ENCODE peak calls at places on chromosomes 3 and 15, in ten cellular contexts. One of them, this sample, is unnamed.

GRCh38 chr15:60580068-60580467 is 101.1 kb upstream of the ICE2 start:
- DNase-seq in stomach: no peak
- DNase-seq in prostate gland: no peak
- DNase-seq in A549: no peak
- DNase-seq in tibial nerve: no peak
- DNase-seq in spleen: no peak
- DNase-seq in transverse colon: no peak
- DNase-seq in heart left ventricle: no peak
- DNase-seq in HCT116: no peak
- DNase-seq in lower leg skin: no peak
- DNase-seq in this sample: no peak

GRCh38 chr3:100496711-100497261 is 4.4 kb downstream of the TMEM45A start:
- DNase-seq in transverse colon: no peak
- DNase-seq in tibial nerve: no peak
- DNase-seq in prostate gland: no peak
- DNase-seq in spleen: no peak
- DNase-seq in lower leg skin: no peak
- DNase-seq in HCT116: no peak
- DNase-seq in stomach: no peak
- DNase-seq in A549: no peak
- DNase-seq in heart left ventricle: no peak
- DNase-seq in this sample: no peak

GRCh38 chr3:128145279-128145678 is 8.0 kb upstream of the EEFSEC start:
- DNase-seq in prostate gland: no peak
- DNase-seq in HCT116: no peak
- DNase-seq in stomach: no peak
- DNase-seq in spleen: no peak
- DNase-seq in heart left ventricle: no peak
- DNase-seq in transverse colon: peak
- DNase-seq in lower leg skin: peak
- DNase-seq in A549: no peak
- DNase-seq in tibial nerve: no peak
- DNase-seq in this sample: peak

GRCh38 chr3:127384717-127385539 is 97.1 kb upstream of the PRR20G start:
- DNase-seq in tibial nerve: no peak
- DNase-seq in HCT116: no peak
- DNase-seq in prostate gland: no peak
- DNase-seq in heart left ventricle: peak
- DNase-seq in stomach: peak
- DNase-seq in transverse colon: no peak
- DNase-seq in A549: no peak
- DNase-seq in spleen: peak
- DNase-seq in lower leg skin: no peak
- DNase-seq in this sample: no peak

GRCh38 chr3:42490243-42490642 is 12.2 kb upstream of the VIPR1 start:
- DNase-seq in HCT116: peak
- DNase-seq in lower leg skin: no peak
- DNase-seq in spleen: no peak
- DNase-seq in A549: peak
- DNase-seq in transverse colon: peak
- DNase-seq in heart left ventricle: peak
- DNase-seq in stomach: peak
- DNase-seq in tibial nerve: no peak
- DNase-seq in prostate gland: peak
- DNase-seq in this sample: peak

GRCh38 chr3:54045416-54045815 is 76.9 kb upstream of the CACNA2D3 start:
- DNase-seq in lower leg skin: no peak
- DNase-seq in stomach: no peak
- DNase-seq in heart left ventricle: no peak
- DNase-seq in tibial nerve: no peak
- DNase-seq in transverse colon: no peak
- DNase-seq in spleen: no peak
- DNase-seq in HCT116: no peak
- DNase-seq in prostate gland: no peak
- DNase-seq in A549: no peak
- DNase-seq in this sample: no peak

GRCh38 chr3:13199006-13199776 is 126.0 kb upstream of the IQSEC1 start:
- DNase-seq in heart left ventricle: no peak
- DNase-seq in A549: no peak
- DNase-seq in HCT116: no peak
- DNase-seq in lower leg skin: no peak
- DNase-seq in stomach: no peak
- DNase-seq in spleen: peak
- DNase-seq in transverse colon: no peak
- DNase-seq in tibial nerve: no peak
- DNase-seq in prostate gland: no peak
- DNase-seq in this sample: no peak

GRCh38 chr3:129399895-129400357 is 28.5 kb downstream of the EFCAB12 start:
- DNase-seq in stomach: no peak
- DNase-seq in A549: peak
- DNase-seq in transverse colon: no peak
- DNase-seq in prostate gland: no peak
- DNase-seq in heart left ventricle: no peak
- DNase-seq in lower leg skin: no peak
- DNase-seq in tibial nerve: peak
- DNase-seq in HCT116: peak
- DNase-seq in spleen: no peak
- DNase-seq in this sample: no peak

GRCh38 chr15:101156509-101157159 is 95.2 kb downstream of the CHSY1 start:
- DNase-seq in spleen: peak
- DNase-seq in heart left ventricle: no peak
- DNase-seq in HCT116: no peak
- DNase-seq in prostate gland: no peak
- DNase-seq in transverse colon: peak
- DNase-seq in stomach: no peak
- DNase-seq in A549: no peak
- DNase-seq in tibial nerve: no peak
- DNase-seq in lower leg skin: no peak
- DNase-seq in this sample: no peak

GRCh38 chr15:90151989-90152645 is 49.0 kb upstream of the SEMA4B start:
- DNase-seq in heart left ventricle: no peak
- DNase-seq in A549: no peak
- DNase-seq in stomach: peak
- DNase-seq in lower leg skin: no peak
- DNase-seq in transverse colon: no peak
- DNase-seq in HCT116: no peak
- DNase-seq in spleen: no peak
- DNase-seq in prostate gland: peak
- DNase-seq in tibial nerve: no peak
- DNase-seq in this sample: no peak

GRCh38 chr3:73401616-73402265 is 223.0 kb downstream of the PDZRN3 start:
- DNase-seq in transverse colon: peak
- DNase-seq in tibial nerve: no peak
- DNase-seq in lower leg skin: no peak
- DNase-seq in stomach: no peak
- DNase-seq in HCT116: no peak
- DNase-seq in heart left ventricle: peak
- DNase-seq in spleen: no peak
- DNase-seq in A549: no peak
- DNase-seq in prostate gland: no peak
- DNase-seq in this sample: no peak

GRCh38 chr3:77042892-77043291 is 3.0 kb downstream of the ROBO2 start:
- DNase-seq in tibial nerve: no peak
- DNase-seq in lower leg skin: no peak
- DNase-seq in prostate gland: no peak
- DNase-seq in A549: no peak
- DNase-seq in HCT116: no peak
- DNase-seq in spleen: no peak
- DNase-seq in heart left ventricle: no peak
- DNase-seq in transverse colon: no peak
- DNase-seq in stomach: no peak
- DNase-seq in this sample: no peak
- TF ChIP-seq CTCF in tibial nerve: no peak
- TF ChIP-seq CTCF in lower leg skin: no peak
- TF ChIP-seq CTCF in prostate gland: no peak
- TF ChIP-seq CTCF in A549: no peak
- TF ChIP-seq CTCF in HCT116: no peak
- TF ChIP-seq CTCF in spleen: no peak
- TF ChIP-seq CTCF in heart left ventricle: no peak
- TF ChIP-seq CTCF in transverse colon: no peak
- TF ChIP-seq CTCF in stomach: no peak
- TF ChIP-seq CTCF in this sample: no peak

DNA sequence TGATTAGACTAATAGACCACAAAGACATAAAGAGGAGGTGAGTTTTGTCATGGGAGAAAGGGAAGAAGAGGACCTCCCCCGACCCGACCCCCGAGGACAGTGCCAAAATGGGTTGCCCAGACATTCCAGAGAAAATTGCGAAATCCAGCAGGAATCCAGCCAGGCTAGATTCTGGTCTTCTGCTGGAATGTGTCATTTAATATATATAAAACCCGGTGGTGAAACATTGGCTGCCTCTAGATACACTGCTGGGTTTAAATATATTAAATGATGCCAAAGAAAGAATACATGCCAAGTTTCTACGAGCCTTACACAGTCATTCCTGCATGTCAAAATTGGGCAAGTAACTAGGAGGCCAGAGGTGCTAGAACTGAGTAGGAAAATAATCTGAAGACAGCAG is 45.3 kb upstream of the SPESP1 start:
- DNase-seq in HCT116: no peak
- DNase-seq in spleen: no peak
- DNase-seq in transverse colon: no peak
- DNase-seq in stomach: no peak
- DNase-seq in lower leg skin: no peak
- DNase-seq in A549: no peak
- DNase-seq in heart left ventricle: no peak
- DNase-seq in prostate gland: peak
- DNase-seq in tibial nerve: no peak
- DNase-seq in this sample: no peak
- H3K4me3 ChIP-seq in HCT116: no peak
- H3K4me3 ChIP-seq in spleen: no peak
- H3K4me3 ChIP-seq in transverse colon: no peak
- H3K4me3 ChIP-seq in stomach: no peak
- H3K4me3 ChIP-seq in lower leg skin: no peak
- H3K4me3 ChIP-seq in A549: no peak
- H3K4me3 ChIP-seq in heart left ventricle: no peak
- H3K4me3 ChIP-seq in prostate gland: no peak
- H3K4me3 ChIP-seq in tibial nerve: no peak
- H3K4me3 ChIP-seq in this sample: no peak

GRCh38 chr15:43792761-43793493 is 807 bp downstream of the SERF2 start:
- DNase-seq in tibial nerve: no peak
- DNase-seq in transverse colon: peak
- DNase-seq in spleen: peak
- DNase-seq in prostate gland: no peak
- DNase-seq in HCT116: no peak
- DNase-seq in A549: no peak
- DNase-seq in stomach: no peak
- DNase-seq in heart left ventricle: peak
- DNase-seq in lower leg skin: peak
- DNase-seq in this sample: no peak
- TF ChIP-seq POLR2A in tibial nerve: no peak
- TF ChIP-seq POLR2A in transverse colon: peak
- TF ChIP-seq POLR2A in spleen: no peak
- TF ChIP-seq POLR2A in prostate gland: peak
- TF ChIP-seq POLR2A in HCT116: no peak
- TF ChIP-seq POLR2A in A549: no peak
- TF ChIP-seq POLR2A in stomach: no peak
- TF ChIP-seq POLR2A in heart left ventricle: no peak
- TF ChIP-seq POLR2A in lower leg skin: no peak
- TF ChIP-seq POLR2A in this sample: peak

DNA sequence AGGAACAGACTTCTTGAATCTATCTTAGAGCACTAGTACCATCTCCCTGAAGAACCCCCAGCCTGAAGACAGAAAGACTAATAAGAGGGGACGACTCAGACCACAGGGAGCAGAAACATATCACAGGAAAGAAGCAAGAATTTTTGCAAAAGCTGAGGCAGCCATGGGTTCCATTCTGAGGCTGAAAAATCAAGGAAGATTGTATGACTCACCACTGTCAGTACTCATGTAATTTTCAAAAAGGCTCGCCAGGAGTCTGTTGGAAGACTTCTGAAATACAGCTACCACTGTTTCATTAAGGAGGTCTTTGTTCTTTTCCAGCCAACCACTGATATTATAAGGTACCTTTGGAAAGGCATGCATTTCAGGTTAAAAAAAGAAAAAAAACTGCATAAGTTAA is 47.5 kb downstream of the MYH15 start:
- DNase-seq in heart left ventricle: no peak
- DNase-seq in lower leg skin: no peak
- DNase-seq in prostate gland: no peak
- DNase-seq in spleen: no peak
- DNase-seq in transverse colon: no peak
- DNase-seq in stomach: no peak
- DNase-seq in HCT116: no peak
- DNase-seq in tibial nerve: no peak
- DNase-seq in A549: no peak
- DNase-seq in this sample: no peak
- TF ChIP-seq CTCF in heart left ventricle: no peak
- TF ChIP-seq CTCF in lower leg skin: no peak
- TF ChIP-seq CTCF in prostate gland: no peak
- TF ChIP-seq CTCF in spleen: no peak
- TF ChIP-seq CTCF in transverse colon: no peak
- TF ChIP-seq CTCF in stomach: no peak
- TF ChIP-seq CTCF in HCT116: no peak
- TF ChIP-seq CTCF in tibial nerve: no peak
- TF ChIP-seq CTCF in A549: no peak
- TF ChIP-seq CTCF in this sample: no peak

GRCh38 chr15:57218826-57219576 is 157.3 kb upstream of the CGNL1 start:
- DNase-seq in spleen: no peak
- DNase-seq in stomach: no peak
- DNase-seq in prostate gland: no peak
- DNase-seq in heart left ventricle: no peak
- DNase-seq in A549: peak
- DNase-seq in HCT116: no peak
- DNase-seq in transverse colon: no peak
- DNase-seq in tibial nerve: no peak
- DNase-seq in lower leg skin: no peak
- DNase-seq in this sample: no peak
- H3K4me3 ChIP-seq in spleen: no peak
- H3K4me3 ChIP-seq in stomach: peak
- H3K4me3 ChIP-seq in prostate gland: no peak
- H3K4me3 ChIP-seq in heart left ventricle: no peak
- H3K4me3 ChIP-seq in A549: no peak
- H3K4me3 ChIP-seq in HCT116: no peak
- H3K4me3 ChIP-seq in transverse colon: no peak
- H3K4me3 ChIP-seq in tibial nerve: peak
- H3K4me3 ChIP-seq in lower leg skin: no peak
- H3K4me3 ChIP-seq in this sample: no peak

GRCh38 chr15:66883322-66883911 is 181.4 kb downstream of the SMAD6 start:
- DNase-seq in transverse colon: peak
- DNase-seq in spleen: no peak
- DNase-seq in A549: peak
- DNase-seq in HCT116: peak
- DNase-seq in prostate gland: peak
- DNase-seq in lower leg skin: peak
- DNase-seq in stomach: peak
- DNase-seq in tibial nerve: peak
- DNase-seq in heart left ventricle: peak
- DNase-seq in this sample: peak
- TF ChIP-seq POLR2A in transverse colon: no peak
- TF ChIP-seq POLR2A in spleen: no peak
- TF ChIP-seq POLR2A in A549: no peak
- TF ChIP-seq POLR2A in HCT116: no peak
- TF ChIP-seq POLR2A in prostate gland: no peak
- TF ChIP-seq POLR2A in lower leg skin: no peak
- TF ChIP-seq POLR2A in stomach: no peak
- TF ChIP-seq POLR2A in tibial nerve: no peak
- TF ChIP-seq POLR2A in heart left ventricle: no peak
- TF ChIP-seq POLR2A in this sample: no peak